ENCODE peak calls at places on chromosomes 2 and 18, in four cellular contexts. One of them, this sample, is unnamed.

GRCh38 chr18:25350561-25351201 is 1.3 kb downstream of the ZNF521 start:
- DNase-seq in trophoblast cell: no peak
- DNase-seq in H1: no peak
- DNase-seq in H9: peak
- DNase-seq in this sample: peak

GRCh38 chr2:100891911-100892642 is 72.1 kb downstream of the NPAS2 start:
- DNase-seq in trophoblast cell: no peak
- DNase-seq in H9: no peak
- DNase-seq in H1: no peak
- DNase-seq in this sample: no peak

GRCh38 chr2:230891509-230891908 is 26.8 kb downstream of the ITM2C start:
- DNase-seq in H9: no peak
- DNase-seq in trophoblast cell: no peak
- DNase-seq in H1: no peak
- DNase-seq in this sample: no peak

GRCh38 chr2:113173563-113174368 is at the start of gene PSD4:
- DNase-seq in H1: no peak
- DNase-seq in trophoblast cell: no peak
- DNase-seq in H9: no peak
- DNase-seq in this sample: no peak

GRCh38 chr2:239193925-239194687 is 206.7 kb downstream of the HDAC4 start:
- DNase-seq in H1: no peak
- DNase-seq in H9: peak
- DNase-seq in trophoblast cell: no peak
- DNase-seq in this sample: no peak

GRCh38 chr2:241932895-241933174 is 63.3 kb downstream of the RTP5 start:
- DNase-seq in H9: no peak
- DNase-seq in H1: no peak
- DNase-seq in trophoblast cell: peak
- DNase-seq in this sample: no peak

GRCh38 chr2:479505-480161 is 191.7 kb upstream of the ALKAL2 start:
- DNase-seq in H1: no peak
- DNase-seq in trophoblast cell: no peak
- DNase-seq in H9: no peak
- DNase-seq in this sample: no peak

GRCh38 chr2:3257166-3257565 is 120.5 kb downstream of the EIPR1 start:
- DNase-seq in trophoblast cell: peak
- DNase-seq in H9: peak
- DNase-seq in H1: no peak
- DNase-seq in this sample: no peak

GRCh38 chr18:14924226-14924625 is 176.3 kb downstream of the ANKRD30B start:
- DNase-seq in H1: no peak
- DNase-seq in trophoblast cell: no peak
- DNase-seq in H9: no peak
- DNase-seq in this sample: no peak

GRCh38 chr18:46352520-46353250 is 248.5 kb downstream of the HAUS1 start:
- DNase-seq in H9: no peak
- DNase-seq in trophoblast cell: no peak
- DNase-seq in H1: no peak
- DNase-seq in this sample: no peak

GRCh38 chr2:237242091-237242536 is 156.4 kb downstream of the COPS8 start:
- DNase-seq in H1: no peak
- DNase-seq in H9: no peak
- DNase-seq in trophoblast cell: peak
- DNase-seq in this sample: no peak

GRCh38 chr2:54630841-54631497 is 92.5 kb upstream of the EML6 start:
- DNase-seq in trophoblast cell: no peak
- DNase-seq in H1: no peak
- DNase-seq in H9: no peak
- DNase-seq in this sample: no peak

GRCh38 chr2:46866770-46867246 is 48.8 kb downstream of the MCFD2 start:
- DNase-seq in H9: no peak
- DNase-seq in H1: no peak
- DNase-seq in trophoblast cell: no peak
- DNase-seq in this sample: no peak

GRCh38 chr2:27021253-27021801 is 11.4 kb upstream of the TMEM214 start:
- DNase-seq in trophoblast cell: peak
- DNase-seq in H1: no peak
- DNase-seq in H9: no peak
- DNase-seq in this sample: no peak

GRCh38 chr18:48639772-48640432 is 101.1 kb downstream of the CTIF start:
- DNase-seq in H9: no peak
- DNase-seq in H1: no peak
- DNase-seq in trophoblast cell: no peak
- DNase-seq in this sample: no peak

GRCh38 chr2:218262631-218263586 is 2.1 kb downstream of the GPBAR1 start:
- DNase-seq in H1: no peak
- DNase-seq in H9: no peak
- DNase-seq in trophoblast cell: no peak
- DNase-seq in this sample: no peak

GRCh38 chr18:4720498-4720897 is 265.4 kb upstream of the DLGAP1 start:
- DNase-seq in H9: no peak
- DNase-seq in H1: no peak
- DNase-seq in trophoblast cell: no peak
- DNase-seq in this sample: peak

GRCh38 chr2:88690591-88691338 is 708 bp upstream of the RPIA start:
- DNase-seq in trophoblast cell: peak
- DNase-seq in H9: peak
- DNase-seq in H1: no peak
- DNase-seq in this sample: no peak

GRCh38 chr2:179057737-179058136 is 7.8 kb upstream of the CCDC141 start:
- DNase-seq in H1: no peak
- DNase-seq in trophoblast cell: no peak
- DNase-seq in H9: no peak
- DNase-seq in this sample: peak

GRCh38 chr2:88170472-88170892 is 336 bp downstream of the THNSL2 start:
- DNase-seq in H1: no peak
- DNase-seq in trophoblast cell: peak
- DNase-seq in H9: no peak
- DNase-seq in this sample: peak

GRCh38 chr2:15807418-15808220 is 132.7 kb upstream of the MYCN start:
- DNase-seq in H1: no peak
- DNase-seq in trophoblast cell: no peak
- DNase-seq in H9: no peak
- DNase-seq in this sample: no peak

GRCh38 chr2:3142961-3143571 is 234.6 kb downstream of the EIPR1 start:
- DNase-seq in H1: no peak
- DNase-seq in H9: no peak
- DNase-seq in trophoblast cell: no peak
- DNase-seq in this sample: no peak

DNA sequence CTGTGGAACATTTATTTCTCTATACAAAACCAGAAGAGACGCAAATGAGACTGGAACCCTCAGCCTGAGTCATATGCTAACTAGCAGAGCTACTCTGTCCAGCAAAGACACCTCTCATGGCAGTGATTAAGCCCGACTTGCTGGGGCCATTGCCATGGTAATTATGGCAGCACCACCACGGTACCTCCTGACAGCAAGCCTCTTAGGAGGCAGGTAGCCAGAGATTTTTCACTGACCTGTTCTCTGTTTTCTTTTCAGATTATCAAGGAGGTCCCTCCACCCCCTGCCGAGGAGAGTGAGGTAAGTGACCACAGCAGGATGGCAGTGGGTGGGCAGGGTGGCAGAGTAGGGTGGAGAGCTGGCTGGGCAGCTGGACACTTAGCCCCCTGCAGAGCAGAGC is 157.0 kb downstream of the ANTXR1 start:
- DNase-seq in H9: no peak
- DNase-seq in trophoblast cell: no peak
- DNase-seq in H1: no peak
- DNase-seq in this sample: no peak
- H2BK12ac ChIP-seq in H9: no peak
- H2BK12ac ChIP-seq in trophoblast cell: peak
- H2BK12ac ChIP-seq in H1: no peak
- H2BK12ac ChIP-seq in this sample: no peak

GRCh38 chr2:20599861-20600461 is 50.9 kb downstream of the HS1BP3 start:
- DNase-seq in H1: no peak
- DNase-seq in trophoblast cell: no peak
- DNase-seq in H9: no peak
- DNase-seq in this sample: peak
- H2BK12ac ChIP-seq in H1: no peak
- H2BK12ac ChIP-seq in trophoblast cell: peak
- H2BK12ac ChIP-seq in H9: no peak
- H2BK12ac ChIP-seq in this sample: no peak

DNA sequence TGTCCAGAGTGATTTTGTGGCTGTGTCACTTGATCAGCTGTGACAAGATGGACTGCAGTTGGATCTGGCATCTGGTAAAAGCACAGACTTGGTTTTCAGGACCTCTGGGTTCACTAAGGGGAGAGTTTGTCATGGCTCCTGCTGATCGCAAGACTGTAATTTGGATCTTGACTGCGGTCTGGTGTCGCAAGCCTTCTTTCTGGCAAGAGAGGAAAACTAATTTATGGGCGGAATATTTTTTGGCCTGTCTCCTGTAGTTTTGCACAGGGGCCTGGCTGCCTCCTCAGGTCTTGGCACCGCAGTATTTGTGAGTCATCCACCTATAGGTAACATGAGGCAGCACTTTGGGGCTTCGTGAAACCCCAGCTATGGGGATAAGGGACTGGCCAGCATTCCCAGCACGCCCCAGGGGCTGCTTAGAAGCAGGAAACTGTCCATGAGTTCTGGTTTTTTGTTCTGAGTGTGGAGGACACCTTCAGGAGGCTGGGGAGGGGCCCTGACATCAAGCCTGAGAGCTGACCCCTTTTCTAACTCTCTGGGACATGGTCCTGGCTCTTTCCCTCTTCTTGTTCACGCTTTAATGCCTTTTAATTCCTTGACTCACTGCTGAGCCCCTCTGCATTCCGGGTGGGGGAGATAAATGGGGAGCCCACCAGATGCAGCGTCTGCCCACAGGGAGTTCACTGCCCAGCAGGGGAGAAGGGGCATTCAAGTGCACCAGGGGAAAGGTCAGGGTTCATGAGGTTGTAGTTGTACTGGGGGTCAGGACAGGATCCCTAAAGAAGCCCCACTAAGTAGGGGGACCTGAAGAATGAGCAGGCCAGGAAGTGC is 12.2 kb downstream of the SH3BP4 start:
- DNase-seq in H9: no peak
- DNase-seq in trophoblast cell: no peak
- DNase-seq in H1: no peak
- DNase-seq in this sample: no peak
- H2BK12ac ChIP-seq in H9: no peak
- H2BK12ac ChIP-seq in trophoblast cell: no peak
- H2BK12ac ChIP-seq in H1: no peak
- H2BK12ac ChIP-seq in this sample: no peak

DNA sequence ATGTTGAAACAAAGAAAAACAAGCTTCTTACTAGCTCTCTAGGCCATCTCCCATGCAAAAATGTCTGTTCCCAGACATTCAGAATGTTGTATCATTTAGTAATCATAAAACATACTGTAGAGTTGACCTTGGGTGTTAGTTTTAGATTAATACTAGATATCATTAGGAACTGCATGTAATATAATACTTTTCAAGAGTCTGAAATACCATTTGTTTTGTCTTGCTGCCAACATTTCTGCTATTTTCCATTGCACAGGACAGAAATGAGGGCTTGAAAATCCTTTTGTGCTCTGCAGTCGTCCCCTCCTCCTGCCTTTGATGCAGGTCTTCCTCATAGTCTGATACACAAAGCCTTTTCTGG is 89.5 kb upstream of the RBMS1 start:
- DNase-seq in trophoblast cell: no peak
- DNase-seq in H9: no peak
- DNase-seq in H1: no peak
- DNase-seq in this sample: no peak
- H2BK12ac ChIP-seq in trophoblast cell: peak
- H2BK12ac ChIP-seq in H9: no peak
- H2BK12ac ChIP-seq in H1: no peak
- H2BK12ac ChIP-seq in this sample: no peak

GRCh38 chr2:111534816-111535803 is 348.9 kb downstream of the ANAPC1 start:
- DNase-seq in H9: no peak
- DNase-seq in trophoblast cell: no peak
- DNase-seq in H1: no peak
- DNase-seq in this sample: no peak
- H2BK12ac ChIP-seq in H9: no peak
- H2BK12ac ChIP-seq in trophoblast cell: peak
- H2BK12ac ChIP-seq in H1: peak
- H2BK12ac ChIP-seq in this sample: no peak

DNA sequence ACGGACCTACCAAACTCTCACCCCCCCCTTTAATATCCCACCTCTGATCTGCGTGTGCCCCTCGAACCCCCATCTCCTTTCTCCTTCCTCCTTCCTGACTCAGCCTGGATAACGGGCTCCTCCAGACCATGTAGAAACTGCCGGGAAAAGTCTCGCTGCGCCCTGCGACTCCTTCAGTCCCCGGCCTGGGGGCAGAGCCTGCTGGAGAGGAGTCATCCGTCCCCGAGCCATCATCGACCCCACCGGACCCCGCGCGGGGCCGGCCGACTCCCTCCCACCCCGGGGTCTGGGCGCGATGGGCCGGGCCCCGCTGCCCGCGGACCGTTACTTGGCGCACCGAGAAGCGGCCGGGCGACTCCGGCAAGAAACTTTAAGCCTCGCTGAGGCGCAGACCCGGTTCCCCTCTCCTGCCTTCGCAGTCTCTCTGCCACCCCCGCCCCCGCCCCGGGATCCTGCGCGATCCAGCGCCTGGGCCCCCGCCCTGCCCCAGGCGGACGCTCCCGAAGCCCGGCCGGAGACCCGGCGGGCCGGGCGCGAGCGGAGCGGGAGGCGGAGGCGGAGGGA is 3.4 kb downstream of the ZEB2 start:
- DNase-seq in H1: no peak
- DNase-seq in H9: no peak
- DNase-seq in trophoblast cell: no peak
- DNase-seq in this sample: no peak
- H2BK12ac ChIP-seq in H1: no peak
- H2BK12ac ChIP-seq in H9: no peak
- H2BK12ac ChIP-seq in trophoblast cell: no peak
- H2BK12ac ChIP-seq in this sample: no peak

DNA sequence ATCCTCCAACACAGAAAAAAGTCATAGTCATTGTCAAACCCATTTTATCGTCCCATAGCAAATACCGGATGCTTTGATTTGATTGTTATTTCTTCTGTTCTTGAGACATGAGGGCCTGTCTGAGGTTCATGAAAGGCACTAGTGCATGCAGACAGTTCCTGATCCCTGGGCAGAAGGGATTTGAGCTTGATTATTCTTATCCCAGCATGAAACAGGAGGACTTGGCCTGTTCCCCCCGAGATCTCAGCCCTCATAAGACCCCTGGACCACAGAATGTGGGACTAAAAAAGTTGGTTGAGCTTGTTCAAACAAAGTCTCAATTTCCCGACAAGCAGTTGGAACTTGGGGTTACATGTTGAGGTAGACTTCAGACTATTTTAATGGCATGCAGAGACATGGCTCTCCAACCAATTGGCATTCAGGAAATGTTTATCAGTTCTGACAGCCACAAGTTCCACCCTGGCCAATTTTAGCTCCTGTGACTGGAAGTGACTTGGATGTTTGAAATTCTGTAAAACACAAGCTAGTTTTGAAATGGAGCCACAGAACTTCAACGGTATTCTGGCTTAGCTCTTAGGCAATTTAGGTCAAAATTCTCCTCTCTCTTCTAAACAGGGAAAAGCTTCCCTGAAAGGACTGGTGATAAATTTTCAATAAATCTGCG is 366.9 kb upstream of the SLC14A2 start:
- DNase-seq in trophoblast cell: peak
- DNase-seq in H9: no peak
- DNase-seq in H1: no peak
- DNase-seq in this sample: no peak
- H2BK12ac ChIP-seq in trophoblast cell: peak
- H2BK12ac ChIP-seq in H9: no peak
- H2BK12ac ChIP-seq in H1: no peak
- H2BK12ac ChIP-seq in this sample: no peak

This sample was measured in neuronal stem cell.